ENCODE peak calls at places on chromosome 1, in nine cellular contexts. R is transverse colon, F is GM12878, U is A549, K is SK-N-SH, H is stomach, D is K562, T is tibial nerve, N is sigmoid colon. G is an unnamed sample.

GRCh38 chr1:181018901-181019681 is 3.6 kb downstream of the STX6 start:
- DNase-seq in R (no peak), F (no peak), U (no peak), K (no peak), H (no peak), D (no peak), T (no peak), N (no peak), G (no peak)

GRCh38 chr1:8293141-8293540 is 24.8 kb upstream of the SLC45A1 start:
- DNase-seq in R (peak; percentile 80), F (no peak), U (no peak), K (no peak), H (no peak), D (no peak), T (no peak), N (no peak), G (no peak)

GRCh38 chr1:58395355-58395754 is 151.2 kb downstream of the OMA1 start:
- DNase-seq in R (no peak), F (no peak), U (peak; percentile 4), K (no peak), H (no peak), D (no peak), T (no peak), N (no peak), G (no peak)

GRCh38 chr1:20426923-20427322 is 59.1 kb downstream of the CAMK2N1 start:
- DNase-seq in R (no peak), F (no peak), U (peak; percentile 22), K (no peak), H (no peak), D (no peak), T (no peak), N (no peak), G (no peak)

GRCh38 chr1:186104459-186104858 is 270.6 kb downstream of the TPR start:
- DNase-seq in R (no peak), F (no peak), U (no peak), K (no peak), H (no peak), D (peak; percentile 13), T (no peak), N (no peak), G (no peak)

GRCh38 chr1:198794498-198794897 is 155.7 kb downstream of the PTPRC start:
- DNase-seq in R (no peak), F (no peak), U (no peak), K (no peak), H (no peak), D (no peak), T (no peak), N (no peak), G (no peak)

GRCh38 chr1:55825486-55825885 is 610.3 kb upstream of the USP24 start:
- DNase-seq in R (no peak), F (no peak), U (no peak), K (no peak), H (no peak), D (no peak), T (no peak), N (no peak), G (no peak)

GRCh38 chr1:228087771-228088251 is 5.3 kb downstream of the ARF1 start:
- DNase-seq in R (peak; percentile 9), F (no peak), U (no peak), K (no peak), H (no peak), D (no peak), T (no peak), N (peak; percentile 58), G (no peak)

GRCh38 chr1:52348704-52349301 is 17.2 kb downstream of the CC2D1B start:
- DNase-seq in R (no peak), F (no peak), U (no peak), K (peak; percentile 81), H (no peak), D (peak; percentile 43), T (no peak), N (no peak), G (no peak)

GRCh38 chr1:110452330-110452729 is 1.4 kb downstream of the PROK1 start:
- DNase-seq in R (no peak), F (no peak), U (no peak), K (no peak), H (no peak), D (no peak), T (no peak), N (no peak), G (no peak)

GRCh38 chr1:186892936-186893335 is 64.2 kb downstream of the PLA2G4A start:
- DNase-seq in R (no peak), F (no peak), U (no peak), K (no peak), H (no peak), D (no peak), T (no peak), N (no peak), G (no peak)

GRCh38 chr1:154990276-154990675 is 3.1 kb upstream of the LENEP start:
- DNase-seq in R (no peak), F (no peak), U (no peak), K (peak; percentile 1), H (no peak), D (no peak), T (no peak), N (no peak), G (no peak)

GRCh38 chr1:14926214-14926613 is 227.3 kb upstream of the TMEM51 start:
- DNase-seq in R (no peak), F (no peak), U (no peak), K (no peak), H (no peak), D (no peak), T (no peak), N (no peak), G (no peak)

GRCh38 chr1:84174051-84174556 is 30.0 kb downstream of the PRKACB start:
- DNase-seq in R (no peak), F (no peak), U (peak; percentile 0), K (no peak), H (no peak), D (no peak), T (no peak), N (no peak), G (no peak)

GRCh38 chr1:29859126-29859525 is 622.8 kb downstream of the PTPRU start:
- DNase-seq in R (no peak), F (no peak), U (no peak), K (no peak), H (no peak), D (no peak), T (no peak), N (no peak), G (no peak)

GRCh38 chr1:40808444-40808843 is 24.9 kb downstream of the KCNQ4 start:
- DNase-seq in R (no peak), F (no peak), U (no peak), K (no peak), H (no peak), D (no peak), T (no peak), N (no peak), G (no peak)

GRCh38 chr1:56417636-56418035 is 161.7 kb downstream of the PLPP3 start:
- DNase-seq in R (no peak), F (no peak), U (no peak), K (no peak), H (no peak), D (no peak), T (no peak), N (no peak), G (no peak)

GRCh38 chr1:79845951-79846350 is 839.4 kb upstream of the ADGRL4 start:
- DNase-seq in R (no peak), F (no peak), U (no peak), K (no peak), H (no peak), D (no peak), T (no peak), N (no peak), G (no peak)

DNA sequence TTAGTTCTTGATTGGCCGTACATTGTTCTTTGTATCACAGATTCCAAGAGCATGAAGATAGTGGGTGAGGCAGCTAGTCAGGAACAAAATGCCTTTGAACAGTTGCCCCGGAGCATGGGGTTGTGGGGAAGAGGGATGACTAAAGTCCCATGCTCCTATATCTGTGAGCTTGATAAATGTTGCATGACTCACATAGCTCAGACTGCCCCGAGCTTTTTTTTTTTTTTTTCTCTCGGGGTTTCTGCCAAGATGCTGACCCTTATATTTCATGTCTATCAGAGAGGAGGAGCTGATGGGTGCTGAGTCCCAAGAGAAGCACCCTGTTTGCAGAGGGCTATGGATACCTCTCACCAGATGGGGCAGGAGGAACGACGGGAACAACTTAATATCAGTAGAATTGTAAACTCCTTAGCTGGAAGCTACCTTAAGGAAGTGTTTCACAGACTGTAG is 40.6 kb downstream of the SRRM1 start:
- DNase-seq in R (no peak), F (no peak), U (peak; percentile 58), K (no peak), H (no peak), D (peak; percentile 66), T (no peak), N (no peak), G (no peak)
- TF ChIP-seq EP300 in R (no peak), F (no peak), U (no peak), K (peak; percentile 69), H (no peak), D (no peak), T (peak; percentile 30), N (no peak), G (no peak)

GRCh38 chr1:171355727-171356126 is 41.7 kb downstream of the FMO4 start:
- DNase-seq in R (no peak), F (no peak), U (no peak), K (no peak), H (no peak), D (no peak), T (no peak), N (no peak), G (no peak)
- TF ChIP-seq EP300 in R (no peak), F (no peak), U (no peak), K (no peak), H (no peak), D (no peak), T (no peak), N (no peak), G (no peak)

DNA sequence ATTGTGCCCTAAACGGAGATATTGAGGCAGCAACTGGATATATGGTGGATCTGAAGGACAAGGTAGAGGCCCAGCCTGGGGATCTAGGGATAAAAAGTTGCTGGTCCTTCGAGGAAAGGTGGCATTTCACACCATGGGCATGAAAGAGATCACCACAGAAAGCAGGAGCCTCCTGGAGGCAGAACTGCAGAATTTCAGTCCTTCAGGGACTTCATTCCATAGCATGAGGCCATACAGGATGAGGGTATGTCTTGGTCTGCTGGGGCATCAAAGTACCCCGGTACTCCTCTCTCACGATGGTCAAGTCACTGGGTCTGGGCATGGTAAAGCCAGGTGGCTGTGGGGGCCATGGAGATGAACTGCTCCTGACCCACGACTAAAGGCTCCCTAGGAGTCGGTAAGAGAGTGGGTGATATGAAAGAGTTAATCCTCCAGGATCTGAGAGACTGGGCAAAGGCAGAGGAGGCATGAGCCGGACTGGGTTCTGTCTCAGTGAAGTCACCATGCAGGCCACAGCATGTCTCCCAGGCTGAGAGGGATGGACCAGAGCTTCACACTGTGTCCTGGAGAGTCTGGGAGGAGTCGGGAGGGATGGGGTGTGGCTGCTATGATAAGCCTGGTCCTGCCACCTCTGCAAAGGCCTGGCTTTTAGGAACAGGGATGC is 5.8 kb upstream of the SPRR5 start:
- DNase-seq in R (no peak), F (no peak), U (no peak), K (no peak), H (no peak), D (no peak), T (no peak), N (no peak), G (no peak)
- TF ChIP-seq EP300 in R (no peak), F (no peak), U (no peak), K (no peak), H (no peak), D (no peak), T (no peak), N (no peak), G (no peak)

GRCh38 chr1:244325056-244325764 is 126.5 kb downstream of the ADSS2 start:
- DNase-seq in R (no peak), F (peak; percentile 71), U (no peak), K (no peak), H (peak; percentile 43), D (no peak), T (no peak), N (no peak), G (no peak)
- TF ChIP-seq EP300 in R (no peak), F (no peak), U (no peak), K (no peak), H (no peak), D (no peak), T (no peak), N (no peak), G (no peak)

G was measured in ovary.